ENCODE peak calls at places on chromosomes 16 and 17, in eight cellular contexts. I is activated effector memory CD4-positive, alpha-beta T cell treated with Interleukin-2 at 50 U/mL for 16 hours; E is stimulated activated naive CD4-positive, alpha-beta T cell; B is cardiac muscle cell; X is dorsolateral prefrontal cortex; C is HEK293T; S is amniotic epithelial cell; V is activated T-helper 1 cell treated with anti-CD3 and anti-CD28 coated beads, Interleukin-12 subunit alpha, Interleukin-12 subunit beta, Interleukin-2, Interleukin-4 antibody, amounts not matched to agents 30 ng/mL and 10 ng/mL and 1 ng/mL, durations not matched to agents 14 hours and 24 hours and 36 hours. T is an unnamed sample.

GRCh38 chr17:81015135-81015534 is 19.8 kb upstream of the BAIAP2 start:
- DNase-seq in I (no peak), E (no peak), B (no peak), X (no peak), C (no peak), S (no peak), V (no peak), T (no peak)

GRCh38 chr17:6427284-6427781 is 7.6 kb downstream of the AIPL1 start:
- DNase-seq in I (peak), E (no peak), B (peak), X (no peak), C (no peak), S (peak), V (peak), T (no peak)

GRCh38 chr16:67283826-67284555 is 4.7 kb downstream of the PLEKHG4 start:
- DNase-seq in I (no peak), E (no peak), B (no peak), X (no peak), C (no peak), S (no peak), V (no peak), T (no peak)

GRCh38 chr16:49055824-49056545 is 225.7 kb downstream of the CBLN1 start:
- DNase-seq in I (no peak), E (no peak), B (no peak), X (no peak), C (no peak), S (no peak), V (no peak), T (no peak)

GRCh38 chr17:55726440-55726839 is 3.8 kb upstream of the TMEM100 start:
- DNase-seq in I (no peak), E (no peak), B (peak), X (no peak), C (no peak), S (peak), V (no peak), T (no peak)

GRCh38 chr16:14497245-14498082 is 132.6 kb downstream of the PARN start:
- DNase-seq in I (no peak), E (no peak), B (no peak), X (no peak), C (no peak), S (no peak), V (no peak), T (no peak)

GRCh38 chr17:72432143-72432604 is 311.4 kb downstream of the SOX9 start:
- DNase-seq in I (no peak), E (no peak), B (no peak), X (no peak), C (peak), S (no peak), V (no peak), T (no peak)

GRCh38 chr17:1344521-1344920 is 55.5 kb downstream of the YWHAE start:
- DNase-seq in I (no peak), E (no peak), B (no peak), X (no peak), C (no peak), S (no peak), V (no peak), T (no peak)

GRCh38 chr16:11254913-11255736 is 879 bp downstream of the SOCS1 start:
- DNase-seq in I (peak), E (peak), B (peak), X (no peak), C (no peak), S (peak), V (peak), T (no peak)

GRCh38 chr16:27374794-27375499 is 27.0 kb upstream of the IL21R start:
- DNase-seq in I (peak), E (peak), B (peak), X (no peak), C (peak), S (peak), V (no peak), T (no peak)

GRCh38 chr17:77371117-77371887 is 230.5 kb downstream of the SEC14L1 start:
- DNase-seq in I (no peak), E (no peak), B (peak), X (no peak), C (no peak), S (peak), V (no peak), T (no peak)

GRCh38 chr16:70678121-70678897 is 7.5 kb downstream of the MTSS2 start:
- DNase-seq in I (no peak), E (no peak), B (no peak), X (no peak), C (no peak), S (no peak), V (no peak), T (peak)

GRCh38 chr17:63350364-63350763 is 95.7 kb downstream of the CYB561 start:
- DNase-seq in I (no peak), E (no peak), B (no peak), X (no peak), C (no peak), S (no peak), V (no peak), T (no peak)

GRCh38 chr17:69643686-69644085 is 229.2 kb downstream of the MAP2K6 start:
- DNase-seq in I (no peak), E (no peak), B (no peak), X (no peak), C (no peak), S (no peak), V (no peak), T (no peak)

GRCh38 chr16:49352923-49353322 is 20.7 kb upstream of the C16orf78 start:
- DNase-seq in I (no peak), E (no peak), B (peak), X (no peak), C (peak), S (no peak), V (no peak), T (no peak)

GRCh38 chr17:38464723-38465419 is 36.6 kb downstream of the ARHGAP23 start:
- DNase-seq in I (no peak), E (no peak), B (peak), X (peak), C (peak), S (peak), V (no peak), T (peak)

GRCh38 chr17:68390888-68391545 is 66.3 kb downstream of the WIPI1 start:
- DNase-seq in I (no peak), E (no peak), B (no peak), X (no peak), C (no peak), S (no peak), V (no peak), T (peak)

GRCh38 chr16:72835041-72835440 is 212.9 kb downstream of the ZFHX3 start:
- DNase-seq in I (no peak), E (no peak), B (no peak), X (no peak), C (no peak), S (no peak), V (no peak), T (no peak)

GRCh38 chr17:36600936-36601302 is 464 bp upstream of the MRM1 start:
- DNase-seq in I (no peak), E (no peak), B (no peak), X (no peak), C (no peak), S (no peak), V (no peak), T (no peak)

GRCh38 chr17:49495842-49496182 is 719 bp downstream of the NGFR start:
- DNase-seq in I (no peak), E (peak), B (no peak), X (no peak), C (no peak), S (no peak), V (no peak), T (no peak)

GRCh38 chr17:67620088-67620487 is 97.6 kb upstream of the NOL11 start:
- DNase-seq in I (no peak), E (no peak), B (no peak), X (no peak), C (no peak), S (no peak), V (no peak), T (no peak)

GRCh38 chr17:46977348-46977747 is 1.7 kb downstream of the RPRML start:
- DNase-seq in I (no peak), E (no peak), B (peak), X (peak), C (peak), S (peak), V (no peak), T (no peak)

GRCh38 chr16:59373632-59374031 is 639.5 kb upstream of the GOT2 start:
- DNase-seq in I (no peak), E (no peak), B (no peak), X (no peak), C (no peak), S (no peak), V (no peak), T (no peak)

GRCh38 chr17:68718924-68719323 is 117.8 kb upstream of the FAM20A start:
- DNase-seq in I (no peak), E (no peak), B (no peak), X (no peak), C (no peak), S (no peak), V (no peak), T (no peak)

GRCh38 chr17:82031303-82031884 is at the start of gene RAC3:
- DNase-seq in I (no peak), E (no peak), B (peak), X (no peak), C (peak), S (peak), V (no peak), T (no peak)

GRCh38 chr16:3946604-3947180 is 66.2 kb upstream of the CREBBP start:
- DNase-seq in I (no peak), E (no peak), B (no peak), X (no peak), C (no peak), S (no peak), V (no peak), T (no peak)

GRCh38 chr17:81090361-81091133 is 55.6 kb downstream of the BAIAP2 start:
- DNase-seq in I (peak), E (peak), B (peak), X (no peak), C (peak), S (no peak), V (no peak), T (no peak)

GRCh38 chr17:78374631-78375274 is 3.7 kb upstream of the PGS1 start:
- DNase-seq in I (no peak), E (no peak), B (peak), X (no peak), C (no peak), S (peak), V (no peak), T (no peak)

T was measured in posterior cingulate gyrus.